ENCODE peak calls at places on chromosomes 1 and 21, in nine cellular contexts. One of them, this sample, is unnamed.

GRCh38 chr21:42013901-42014300 is 3.7 kb upstream of the ZBTB21 start:
- DNase-seq in brain microvascular endothelial cell: no peak
- DNase-seq in BJ: no peak
- DNase-seq in right atrium auricular region: no peak
- DNase-seq in foreskin fibroblast: no peak
- DNase-seq in esophagus muscularis mucosa: no peak
- DNase-seq in left ventricle myocardium inferior: no peak
- DNase-seq in astrocyte of the spinal cord: no peak
- DNase-seq in A549: no peak
- DNase-seq in this sample: no peak

GRCh38 chr1:238196516-238196915 is 305.8 kb upstream of the ZP4 start:
- DNase-seq in A549: no peak
- DNase-seq in foreskin fibroblast: no peak
- DNase-seq in esophagus muscularis mucosa: no peak
- DNase-seq in astrocyte of the spinal cord: no peak
- DNase-seq in left ventricle myocardium inferior: no peak
- DNase-seq in BJ: no peak
- DNase-seq in right atrium auricular region: no peak
- DNase-seq in brain microvascular endothelial cell: no peak
- DNase-seq in this sample: no peak

GRCh38 chr1:53851571-53852282 is 13.6 kb upstream of the NDC1 start:
- DNase-seq in foreskin fibroblast: no peak
- DNase-seq in esophagus muscularis mucosa: no peak
- DNase-seq in A549: no peak
- DNase-seq in BJ: no peak
- DNase-seq in astrocyte of the spinal cord: no peak
- DNase-seq in brain microvascular endothelial cell: no peak
- DNase-seq in right atrium auricular region: no peak
- DNase-seq in left ventricle myocardium inferior: no peak
- DNase-seq in this sample: no peak

GRCh38 chr21:42230636-42231035 is 11.7 kb downstream of the ABCG1 start:
- DNase-seq in brain microvascular endothelial cell: no peak
- DNase-seq in A549: no peak
- DNase-seq in astrocyte of the spinal cord: no peak
- DNase-seq in foreskin fibroblast: no peak
- DNase-seq in left ventricle myocardium inferior: no peak
- DNase-seq in esophagus muscularis mucosa: no peak
- DNase-seq in right atrium auricular region: no peak
- DNase-seq in BJ: no peak
- DNase-seq in this sample: no peak

GRCh38 chr21:14382486-14382834 is 486 bp downstream of the HSPA13 start:
- DNase-seq in left ventricle myocardium inferior: no peak
- DNase-seq in BJ: no peak
- DNase-seq in foreskin fibroblast: no peak
- DNase-seq in esophagus muscularis mucosa: no peak
- DNase-seq in right atrium auricular region: no peak
- DNase-seq in A549: no peak
- DNase-seq in astrocyte of the spinal cord: no peak
- DNase-seq in brain microvascular endothelial cell: peak; percentile 2
- DNase-seq in this sample: peak; percentile 37

GRCh38 chr1:980602-981395 is 1.1 kb downstream of the PERM1 start:
- DNase-seq in left ventricle myocardium inferior: peak; percentile 87
- DNase-seq in foreskin fibroblast: no peak
- DNase-seq in right atrium auricular region: no peak
- DNase-seq in astrocyte of the spinal cord: no peak
- DNase-seq in A549: no peak
- DNase-seq in esophagus muscularis mucosa: no peak
- DNase-seq in BJ: no peak
- DNase-seq in brain microvascular endothelial cell: no peak
- DNase-seq in this sample: no peak

GRCh38 chr1:85330711-85331290 is 54.4 kb upstream of the BCL10 start:
- DNase-seq in BJ: peak; percentile 99
- DNase-seq in astrocyte of the spinal cord: peak; percentile 94
- DNase-seq in foreskin fibroblast: peak; percentile 99
- DNase-seq in left ventricle myocardium inferior: peak; percentile 34
- DNase-seq in brain microvascular endothelial cell: peak; percentile 97
- DNase-seq in right atrium auricular region: no peak
- DNase-seq in A549: no peak
- DNase-seq in esophagus muscularis mucosa: no peak
- DNase-seq in this sample: peak; percentile 77

GRCh38 chr1:204545202-204545601 is 29.0 kb downstream of the MDM4 start:
- DNase-seq in astrocyte of the spinal cord: no peak
- DNase-seq in brain microvascular endothelial cell: no peak
- DNase-seq in left ventricle myocardium inferior: no peak
- DNase-seq in esophagus muscularis mucosa: no peak
- DNase-seq in A549: no peak
- DNase-seq in BJ: no peak
- DNase-seq in foreskin fibroblast: peak; percentile 20
- DNase-seq in right atrium auricular region: no peak
- DNase-seq in this sample: peak; percentile 22

GRCh38 chr1:40316595-40317393 is at the start of gene COL9A2:
- DNase-seq in esophagus muscularis mucosa: no peak
- DNase-seq in right atrium auricular region: no peak
- DNase-seq in astrocyte of the spinal cord: no peak
- DNase-seq in brain microvascular endothelial cell: no peak
- DNase-seq in left ventricle myocardium inferior: no peak
- DNase-seq in BJ: no peak
- DNase-seq in foreskin fibroblast: no peak
- DNase-seq in A549: peak; percentile 18
- DNase-seq in this sample: no peak

GRCh38 chr1:6724517-6725141 is 23.0 kb upstream of the DNAJC11 start:
- DNase-seq in A549: peak; percentile 54
- DNase-seq in left ventricle myocardium inferior: no peak
- DNase-seq in astrocyte of the spinal cord: peak; percentile 58
- DNase-seq in foreskin fibroblast: peak; percentile 71
- DNase-seq in right atrium auricular region: no peak
- DNase-seq in BJ: peak; percentile 70
- DNase-seq in brain microvascular endothelial cell: peak; percentile 81
- DNase-seq in esophagus muscularis mucosa: no peak
- DNase-seq in this sample: peak; percentile 61

GRCh38 chr1:201461193-201461657 is 7.8 kb downstream of the PHLDA3 start:
- DNase-seq in A549: peak; percentile 84
- DNase-seq in brain microvascular endothelial cell: peak; percentile 98
- DNase-seq in BJ: peak; percentile 93
- DNase-seq in left ventricle myocardium inferior: no peak
- DNase-seq in esophagus muscularis mucosa: no peak
- DNase-seq in astrocyte of the spinal cord: peak; percentile 94
- DNase-seq in right atrium auricular region: peak; percentile 88
- DNase-seq in foreskin fibroblast: peak; percentile 96
- DNase-seq in this sample: peak; percentile 99

GRCh38 chr1:32992489-32993214 is 28.0 kb upstream of the RNF19B start:
- DNase-seq in left ventricle myocardium inferior: peak; percentile 76
- DNase-seq in astrocyte of the spinal cord: peak; percentile 97
- DNase-seq in A549: peak; percentile 83
- DNase-seq in foreskin fibroblast: peak; percentile 88
- DNase-seq in esophagus muscularis mucosa: peak; percentile 93
- DNase-seq in right atrium auricular region: peak; percentile 88
- DNase-seq in brain microvascular endothelial cell: peak; percentile 97
- DNase-seq in BJ: peak; percentile 87
- DNase-seq in this sample: peak; percentile 99

GRCh38 chr1:167344112-167344511 is 123.4 kb downstream of the POU2F1 start:
- DNase-seq in BJ: no peak
- DNase-seq in left ventricle myocardium inferior: no peak
- DNase-seq in astrocyte of the spinal cord: peak; percentile 90
- DNase-seq in foreskin fibroblast: peak; percentile 43
- DNase-seq in A549: no peak
- DNase-seq in right atrium auricular region: no peak
- DNase-seq in esophagus muscularis mucosa: no peak
- DNase-seq in brain microvascular endothelial cell: peak; percentile 34
- DNase-seq in this sample: peak; percentile 48

GRCh38 chr1:167345386-167345733 is 124.7 kb downstream of the POU2F1 start:
- DNase-seq in foreskin fibroblast: peak; percentile 1
- DNase-seq in astrocyte of the spinal cord: no peak
- DNase-seq in BJ: no peak
- DNase-seq in brain microvascular endothelial cell: no peak
- DNase-seq in right atrium auricular region: no peak
- DNase-seq in A549: no peak
- DNase-seq in esophagus muscularis mucosa: no peak
- DNase-seq in left ventricle myocardium inferior: no peak
- DNase-seq in this sample: peak; percentile 23

GRCh38 chr1:167339405-167339804 is 118.7 kb downstream of the POU2F1 start:
- DNase-seq in brain microvascular endothelial cell: no peak
- DNase-seq in BJ: no peak
- DNase-seq in astrocyte of the spinal cord: no peak
- DNase-seq in A549: no peak
- DNase-seq in foreskin fibroblast: no peak
- DNase-seq in right atrium auricular region: no peak
- DNase-seq in esophagus muscularis mucosa: no peak
- DNase-seq in left ventricle myocardium inferior: no peak
- DNase-seq in this sample: no peak

GRCh38 chr1:167344605-167345385 is 124.1 kb downstream of the POU2F1 start:
- DNase-seq in astrocyte of the spinal cord: peak; percentile 60
- DNase-seq in BJ: no peak
- DNase-seq in A549: no peak
- DNase-seq in brain microvascular endothelial cell: no peak
- DNase-seq in esophagus muscularis mucosa: no peak
- DNase-seq in foreskin fibroblast: no peak
- DNase-seq in left ventricle myocardium inferior: no peak
- DNase-seq in right atrium auricular region: no peak
- DNase-seq in this sample: peak; percentile 78

GRCh38 chr1:167342846-167343245 is 122.2 kb downstream of the POU2F1 start:
- DNase-seq in left ventricle myocardium inferior: no peak
- DNase-seq in foreskin fibroblast: no peak
- DNase-seq in esophagus muscularis mucosa: no peak
- DNase-seq in brain microvascular endothelial cell: no peak
- DNase-seq in A549: peak; percentile 7
- DNase-seq in right atrium auricular region: no peak
- DNase-seq in astrocyte of the spinal cord: no peak
- DNase-seq in BJ: no peak
- DNase-seq in this sample: peak; percentile 40
- TF ChIP-seq CTCF in left ventricle myocardium inferior: no peak
- TF ChIP-seq CTCF in foreskin fibroblast: no peak
- TF ChIP-seq CTCF in esophagus muscularis mucosa: no peak
- TF ChIP-seq CTCF in brain microvascular endothelial cell: peak; percentile 26
- TF ChIP-seq CTCF in A549: peak; percentile 33
- TF ChIP-seq CTCF in right atrium auricular region: peak; percentile 16
- TF ChIP-seq CTCF in astrocyte of the spinal cord: no peak
- TF ChIP-seq CTCF in BJ: no peak
- TF ChIP-seq CTCF in this sample: peak; percentile 49

GRCh38 chr1:61240878-61241277 is 158.5 kb downstream of the NFIA start:
- DNase-seq in BJ: no peak
- DNase-seq in foreskin fibroblast: no peak
- DNase-seq in left ventricle myocardium inferior: no peak
- DNase-seq in A549: no peak
- DNase-seq in right atrium auricular region: no peak
- DNase-seq in esophagus muscularis mucosa: no peak
- DNase-seq in astrocyte of the spinal cord: no peak
- DNase-seq in brain microvascular endothelial cell: no peak
- DNase-seq in this sample: no peak

GRCh38 chr1:61241411-61241838 is 159.1 kb downstream of the NFIA start:
- DNase-seq in astrocyte of the spinal cord: no peak
- DNase-seq in esophagus muscularis mucosa: peak; percentile 94
- DNase-seq in foreskin fibroblast: no peak
- DNase-seq in right atrium auricular region: peak; percentile 80
- DNase-seq in BJ: no peak
- DNase-seq in A549: no peak
- DNase-seq in left ventricle myocardium inferior: peak; percentile 36
- DNase-seq in brain microvascular endothelial cell: no peak
- DNase-seq in this sample: no peak

GRCh38 chr1:61238371-61238689 is 156.0 kb downstream of the NFIA start:
- DNase-seq in left ventricle myocardium inferior: no peak
- DNase-seq in BJ: no peak
- DNase-seq in esophagus muscularis mucosa: no peak
- DNase-seq in brain microvascular endothelial cell: no peak
- DNase-seq in foreskin fibroblast: no peak
- DNase-seq in right atrium auricular region: no peak
- DNase-seq in astrocyte of the spinal cord: no peak
- DNase-seq in A549: no peak
- DNase-seq in this sample: no peak

GRCh38 chr1:61244114-61244513 is 161.8 kb downstream of the NFIA start:
- DNase-seq in left ventricle myocardium inferior: no peak
- DNase-seq in A549: no peak
- DNase-seq in foreskin fibroblast: no peak
- DNase-seq in BJ: no peak
- DNase-seq in right atrium auricular region: no peak
- DNase-seq in astrocyte of the spinal cord: peak; percentile 93
- DNase-seq in brain microvascular endothelial cell: peak; percentile 61
- DNase-seq in esophagus muscularis mucosa: no peak
- DNase-seq in this sample: peak; percentile 87

GRCh38 chr1:61241864-61242472 is 159.6 kb downstream of the NFIA start:
- DNase-seq in right atrium auricular region: no peak
- DNase-seq in A549: no peak
- DNase-seq in left ventricle myocardium inferior: no peak
- DNase-seq in brain microvascular endothelial cell: no peak
- DNase-seq in esophagus muscularis mucosa: no peak
- DNase-seq in BJ: no peak
- DNase-seq in foreskin fibroblast: no peak
- DNase-seq in astrocyte of the spinal cord: no peak
- DNase-seq in this sample: no peak
- H3K4me3 ChIP-seq in right atrium auricular region: peak overlapping the region; percentile 11
- H3K4me3 ChIP-seq in A549: no peak overlapping the region
- H3K4me3 ChIP-seq in left ventricle myocardium inferior: peak overlapping the region; percentile 48
- H3K4me3 ChIP-seq in brain microvascular endothelial cell: no peak overlapping the region
- H3K4me3 ChIP-seq in esophagus muscularis mucosa: peak overlapping the region; percentile 44
- H3K4me3 ChIP-seq in BJ: no peak overlapping the region
- H3K4me3 ChIP-seq in foreskin fibroblast: no peak overlapping the region
- H3K4me3 ChIP-seq in astrocyte of the spinal cord: no peak overlapping the region
- H3K4me3 ChIP-seq in this sample: no peak overlapping the region

DNA sequence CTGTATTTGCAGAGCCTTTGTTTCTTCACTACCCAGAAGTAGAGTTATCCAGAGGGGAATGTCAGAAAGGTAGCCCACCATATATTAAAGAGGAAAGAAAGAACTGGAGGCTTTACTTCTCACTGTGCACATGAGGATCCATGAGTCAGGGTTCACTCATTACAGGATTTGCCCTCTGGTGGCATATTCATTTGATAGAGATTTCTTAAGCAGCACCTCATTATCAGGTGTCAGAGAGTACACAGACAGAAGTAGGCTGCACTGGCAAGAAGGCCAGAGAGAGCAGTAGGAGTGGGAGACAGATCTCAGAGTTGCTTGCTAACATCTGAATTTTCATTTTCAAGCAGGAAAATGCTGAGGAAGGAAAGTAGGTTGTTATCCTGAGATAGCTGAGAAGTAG is 123.8 kb downstream of the PIK3R3 start:
- DNase-seq in A549: no peak
- DNase-seq in left ventricle myocardium inferior: no peak
- DNase-seq in astrocyte of the spinal cord: no peak
- DNase-seq in esophagus muscularis mucosa: peak; percentile 60
- DNase-seq in right atrium auricular region: no peak
- DNase-seq in foreskin fibroblast: no peak
- DNase-seq in brain microvascular endothelial cell: no peak
- DNase-seq in BJ: no peak
- DNase-seq in this sample: no peak
- TF ChIP-seq CTCF in A549: no peak
- TF ChIP-seq CTCF in left ventricle myocardium inferior: no peak
- TF ChIP-seq CTCF in astrocyte of the spinal cord: no peak
- TF ChIP-seq CTCF in esophagus muscularis mucosa: no peak
- TF ChIP-seq CTCF in right atrium auricular region: no peak
- TF ChIP-seq CTCF in foreskin fibroblast: no peak
- TF ChIP-seq CTCF in brain microvascular endothelial cell: no peak
- TF ChIP-seq CTCF in BJ: no peak
- TF ChIP-seq CTCF in this sample: no peak

DNA sequence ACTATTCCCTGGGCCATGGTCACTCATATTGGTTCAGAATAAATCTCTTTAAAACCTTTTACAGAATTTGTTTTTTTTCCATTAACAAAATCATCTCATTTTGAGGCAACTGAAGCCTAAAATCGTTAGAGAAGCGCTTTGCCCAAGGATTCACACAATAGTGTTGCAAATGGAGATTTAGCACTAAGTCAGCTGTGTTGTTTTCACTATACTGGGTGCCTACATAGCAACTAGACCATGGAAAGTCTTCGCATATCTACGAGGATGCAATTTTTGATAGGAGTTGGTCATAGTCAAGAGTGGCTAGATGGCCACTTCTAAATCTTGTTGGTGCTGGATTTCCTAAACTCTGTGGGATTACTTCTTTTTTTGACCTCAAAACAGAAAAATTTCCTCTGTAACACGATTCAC is 530 bp upstream of the TIPRL start:
- DNase-seq in left ventricle myocardium inferior: no peak
- DNase-seq in astrocyte of the spinal cord: no peak
- DNase-seq in brain microvascular endothelial cell: no peak
- DNase-seq in A549: no peak
- DNase-seq in esophagus muscularis mucosa: no peak
- DNase-seq in foreskin fibroblast: no peak
- DNase-seq in BJ: no peak
- DNase-seq in right atrium auricular region: no peak
- DNase-seq in this sample: no peak
- H3K4me3 ChIP-seq in left ventricle myocardium inferior: peak overlapping the region; percentile 75
- H3K4me3 ChIP-seq in astrocyte of the spinal cord: peak overlapping the region; percentile 99
- H3K4me3 ChIP-seq in brain microvascular endothelial cell: peak overlapping the region; percentile 96
- H3K4me3 ChIP-seq in A549: peak overlapping the region; percentile 72
- H3K4me3 ChIP-seq in esophagus muscularis mucosa: peak overlapping the region; percentile 73
- H3K4me3 ChIP-seq in foreskin fibroblast: peak overlapping the region; percentile 99
- H3K4me3 ChIP-seq in BJ: peak overlapping the region; percentile 15
- H3K4me3 ChIP-seq in right atrium auricular region: peak overlapping the region; percentile 86
- H3K4me3 ChIP-seq in this sample: peak overlapping the region; percentile 94